ENCODE peak calls at places on chromosomes 6 and 20, in six cellular contexts. K is GM23248; V is CD8-positive, alpha-beta T cell; Q is C1 segment of cervical spinal cord; Z is nephron progenitor cell; C is activated CD4-positive, alpha-beta T cell treated with anti-CD3 and anti-CD28 coated beads, Interleukin-2, amount 50 U/mL, for 1 hour. U is an unnamed sample.

GRCh38 chr20:11980263-11980662 is 62.6 kb downstream of the BTBD3 start:
- DNase-seq in K (no peak), V (no peak), Q (no peak), Z (no peak), C (no peak), U (no peak)

GRCh38 chr20:37994512-37994911 is 38.7 kb downstream of the TTI1 start:
- DNase-seq in K (peak; percentile 18), V (no peak), Q (no peak), Z (no peak), C (no peak), U (no peak)

GRCh38 chr20:48791666-48792071 is 36.1 kb downstream of the PREX1 start:
- DNase-seq in K (peak; percentile 80), V (no peak), Q (no peak), Z (no peak), C (no peak), U (no peak)

GRCh38 chr20:5127859-5128409 is 1.1 kb downstream of the CDS2 start:
- DNase-seq in K (peak; percentile 47), V (no peak), Q (no peak), Z (no peak), C (no peak), U (no peak)

GRCh38 chr6:13053080-13053479 is 275.3 kb downstream of the TBC1D7 start:
- DNase-seq in K (no peak), V (no peak), Q (no peak), Z (no peak), C (no peak), U (no peak)

GRCh38 chr6:34317882-34318491 is 69.2 kb upstream of the SMIM29 start:
- DNase-seq in K (peak; percentile 38), V (no peak), Q (no peak), Z (no peak), C (no peak), U (no peak)

GRCh38 chr6:21679761-21680265 is 86.3 kb downstream of the SOX4 start:
- DNase-seq in K (peak; percentile 80), V (no peak), Q (no peak), Z (no peak), C (no peak), U (no peak)

GRCh38 chr6:152310371-152310954 is 326.7 kb downstream of the SYNE1 start:
- DNase-seq in K (no peak), V (no peak), Q (no peak), Z (no peak), C (no peak), U (no peak)

GRCh38 chr6:93684339-93684738 is 265.0 kb upstream of the EPHA7 start:
- DNase-seq in K (no peak), V (no peak), Q (no peak), Z (no peak), C (no peak), U (no peak)

GRCh38 chr20:37567671-37568588 is 40.3 kb upstream of the BLCAP start:
- DNase-seq in K (peak; percentile 12), V (no peak), Q (no peak), Z (peak; percentile 41), C (no peak), U (no peak)

GRCh38 chr20:20535051-20535450 is 167.1 kb downstream of the INSM1 start:
- DNase-seq in K (no peak), V (no peak), Q (no peak), Z (no peak), C (no peak), U (peak; percentile 38)

GRCh38 chr6:74735304-74735703 is 470.5 kb downstream of the COL12A1 start:
- DNase-seq in K (peak; percentile 92), V (no peak), Q (no peak), Z (no peak), C (no peak), U (no peak)

GRCh38 chr6:19380287-19380686 is 456.9 kb upstream of the ID4 start:
- DNase-seq in K (peak; percentile 52), V (no peak), Q (no peak), Z (no peak), C (no peak), U (no peak)